ENCODE peak calls at places on chromosomes 13 and 19, in four cellular contexts. One of them, this sample, is unnamed.

GRCh38 chr13:59318320-59318930 is 845.3 kb downstream of the DIAPH3 start:
- DNase-seq in heart left ventricle: peak
- DNase-seq in uterus: no peak
- DNase-seq in adrenal gland: peak
- DNase-seq in this sample: no peak

GRCh38 chr19:58166708-58167280 is 16.1 kb upstream of the ZNF274 start:
- DNase-seq in uterus: no peak
- DNase-seq in adrenal gland: no peak
- DNase-seq in heart left ventricle: no peak
- DNase-seq in this sample: no peak

GRCh38 chr13:48896312-48896711 is 79.4 kb upstream of the FNDC3A start:
- DNase-seq in adrenal gland: no peak
- DNase-seq in uterus: no peak
- DNase-seq in heart left ventricle: no peak
- DNase-seq in this sample: no peak

GRCh38 chr19:39284032-39284431 is 12.2 kb upstream of the IFNL1 start:
- DNase-seq in adrenal gland: no peak
- DNase-seq in heart left ventricle: no peak
- DNase-seq in uterus: no peak
- DNase-seq in this sample: no peak

GRCh38 chr13:112059457-112060317 is 7.3 kb upstream of the SOX1 start:
- DNase-seq in uterus: no peak
- DNase-seq in adrenal gland: no peak
- DNase-seq in heart left ventricle: no peak
- DNase-seq in this sample: no peak

GRCh38 chr13:71290963-71291937 is 575.8 kb downstream of the DACH1 start:
- DNase-seq in uterus: peak
- DNase-seq in adrenal gland: peak
- DNase-seq in heart left ventricle: no peak
- DNase-seq in this sample: no peak

GRCh38 chr13:89267734-89268133 is 1596.6 kb downstream of the SLITRK5 start:
- DNase-seq in adrenal gland: no peak
- DNase-seq in heart left ventricle: no peak
- DNase-seq in uterus: no peak
- DNase-seq in this sample: no peak

GRCh38 chr13:76380436-76381065 is 505.7 kb downstream of the KCTD12 start:
- DNase-seq in uterus: no peak
- DNase-seq in adrenal gland: no peak
- DNase-seq in heart left ventricle: no peak
- DNase-seq in this sample: no peak

GRCh38 chr13:30898070-30898469 is 8.0 kb upstream of the MEDAG start:
- DNase-seq in heart left ventricle: no peak
- DNase-seq in uterus: no peak
- DNase-seq in adrenal gland: no peak
- DNase-seq in this sample: no peak

GRCh38 chr13:84192125-84192524 is 309.9 kb upstream of the SLITRK1 start:
- DNase-seq in uterus: no peak
- DNase-seq in adrenal gland: no peak
- DNase-seq in heart left ventricle: no peak
- DNase-seq in this sample: no peak

DNA sequence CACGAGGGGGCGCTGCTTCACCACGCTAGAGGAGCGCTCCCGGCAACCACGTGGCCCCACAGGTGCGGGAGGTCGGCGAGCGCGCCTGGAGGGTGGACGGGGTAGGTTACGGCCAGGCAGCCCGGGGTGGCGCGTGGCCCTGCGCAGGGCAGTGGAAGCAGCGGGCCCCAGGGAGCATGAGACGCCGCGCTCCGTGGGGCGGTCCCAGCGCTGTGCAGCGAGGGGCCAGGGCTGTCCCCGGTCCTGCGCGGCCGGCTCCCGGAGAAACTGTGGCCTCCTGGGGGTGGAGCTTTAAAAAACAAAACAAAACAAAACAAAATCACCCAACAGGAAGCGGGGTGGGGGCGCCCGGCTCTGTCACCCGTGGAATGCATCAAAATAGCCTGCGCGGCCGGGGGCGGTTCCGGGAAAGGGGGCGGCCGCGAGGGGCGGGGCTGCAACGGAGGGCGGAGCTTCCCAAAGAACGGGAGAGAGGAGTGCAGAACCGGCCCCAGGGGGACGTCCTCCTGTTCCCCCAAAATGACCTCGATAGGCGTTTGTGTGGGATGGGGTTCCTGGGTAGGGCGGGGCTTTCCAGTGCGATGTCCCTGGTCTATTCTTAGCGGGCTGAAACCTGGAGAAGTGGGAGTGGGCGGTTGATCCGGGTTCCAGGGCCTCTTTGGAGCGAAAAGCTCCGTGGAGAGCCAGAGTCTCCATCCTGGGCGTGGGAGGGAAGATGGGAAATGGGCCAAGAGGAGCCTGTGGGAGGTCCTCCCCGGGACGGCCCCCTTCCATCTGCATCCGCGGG is 27.3 kb downstream of the NUMBL start:
- DNase-seq in adrenal gland: peak
- DNase-seq in uterus: peak
- DNase-seq in heart left ventricle: peak
- DNase-seq in this sample: peak
- TF ChIP-seq POLR2A in adrenal gland: no peak
- TF ChIP-seq POLR2A in uterus: peak
- TF ChIP-seq POLR2A in heart left ventricle: no peak
- TF ChIP-seq POLR2A in this sample: peak

GRCh38 chr13:21061077-21061945 is at the start of gene LATS2:
- DNase-seq in heart left ventricle: peak
- DNase-seq in uterus: peak
- DNase-seq in adrenal gland: peak
- DNase-seq in this sample: peak
- TF ChIP-seq POLR2A in heart left ventricle: peak
- TF ChIP-seq POLR2A in uterus: peak
- TF ChIP-seq POLR2A in adrenal gland: peak
- TF ChIP-seq POLR2A in this sample: peak

DNA sequence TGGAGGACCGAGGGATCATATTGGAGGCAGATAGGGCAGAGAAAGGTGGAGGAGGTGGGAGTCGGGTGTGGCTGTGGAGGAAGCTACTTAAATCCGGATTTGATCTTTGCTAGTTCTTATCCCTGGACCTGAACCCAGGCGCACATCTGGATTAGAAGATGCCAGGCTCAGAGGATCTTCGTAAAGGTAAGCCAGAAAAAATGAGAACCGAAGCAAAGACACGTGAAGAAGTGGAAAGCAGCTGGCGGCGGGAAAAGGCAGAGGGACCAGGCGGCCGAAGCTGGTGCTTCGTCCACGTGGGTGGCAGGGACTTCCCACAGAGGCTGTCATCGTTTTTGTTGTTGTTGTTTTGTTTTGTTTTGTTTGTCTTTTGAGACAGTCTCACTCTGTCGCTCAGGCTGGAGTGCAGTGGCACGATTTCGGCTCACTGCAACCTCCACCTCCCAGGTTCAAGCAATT is at the start of gene DPRX:
- DNase-seq in uterus: no peak
- DNase-seq in heart left ventricle: peak
- DNase-seq in adrenal gland: no peak
- DNase-seq in this sample: no peak
- TF ChIP-seq POLR2A in uterus: no peak
- TF ChIP-seq POLR2A in heart left ventricle: no peak
- TF ChIP-seq POLR2A in adrenal gland: no peak
- TF ChIP-seq POLR2A in this sample: no peak

GRCh38 chr19:12720296-12720695 is 3.4 kb downstream of the TNPO2 start:
- DNase-seq in uterus: no peak
- DNase-seq in heart left ventricle: no peak
- DNase-seq in adrenal gland: no peak
- DNase-seq in this sample: no peak

GRCh38 chr19:12722566-12723382 is 958 bp downstream of the TNPO2 start:
- DNase-seq in uterus: peak
- DNase-seq in heart left ventricle: peak
- DNase-seq in adrenal gland: peak
- DNase-seq in this sample: peak

GRCh38 chr19:12721656-12722565 is 1.8 kb downstream of the TNPO2 start:
- DNase-seq in adrenal gland: peak
- DNase-seq in uterus: peak
- DNase-seq in heart left ventricle: peak
- DNase-seq in this sample: peak

GRCh38 chr19:12723383-12723642 is 419 bp downstream of the TNPO2 start:
- DNase-seq in uterus: no peak
- DNase-seq in adrenal gland: no peak
- DNase-seq in heart left ventricle: no peak
- DNase-seq in this sample: no peak

GRCh38 chr19:12720851-12721655 is 2.7 kb downstream of the TNPO2 start:
- DNase-seq in adrenal gland: peak
- DNase-seq in heart left ventricle: peak
- DNase-seq in uterus: peak
- DNase-seq in this sample: no peak
- TF ChIP-seq POLR2A in adrenal gland: no peak
- TF ChIP-seq POLR2A in heart left ventricle: no peak
- TF ChIP-seq POLR2A in uterus: no peak
- TF ChIP-seq POLR2A in this sample: no peak

GRCh38 chr19:43668406-43669158 is 1.4 kb downstream of the PLAUR start:
- DNase-seq in uterus: peak
- DNase-seq in adrenal gland: peak
- DNase-seq in heart left ventricle: peak
- DNase-seq in this sample: peak
- TF ChIP-seq POLR2A in uterus: peak
- TF ChIP-seq POLR2A in adrenal gland: peak
- TF ChIP-seq POLR2A in heart left ventricle: no peak
- TF ChIP-seq POLR2A in this sample: peak

GRCh38 chr13:99671746-99672145 is 170.5 kb downstream of the TM9SF2 start:
- DNase-seq in adrenal gland: no peak
- DNase-seq in heart left ventricle: no peak
- DNase-seq in uterus: no peak
- DNase-seq in this sample: no peak
- TF ChIP-seq POLR2A in adrenal gland: no peak
- TF ChIP-seq POLR2A in heart left ventricle: no peak
- TF ChIP-seq POLR2A in uterus: no peak
- TF ChIP-seq POLR2A in this sample: no peak

GRCh38 chr19:11552666-11553372 is 6.2 kb downstream of the ELOF1 start:
- DNase-seq in heart left ventricle: no peak
- DNase-seq in adrenal gland: no peak
- DNase-seq in uterus: no peak
- DNase-seq in this sample: no peak
- TF ChIP-seq POLR2A in heart left ventricle: no peak
- TF ChIP-seq POLR2A in adrenal gland: no peak
- TF ChIP-seq POLR2A in uterus: no peak
- TF ChIP-seq POLR2A in this sample: no peak

GRCh38 chr19:1086618-1087017 is 8.6 kb downstream of the POLR2E start:
- DNase-seq in adrenal gland: no peak
- DNase-seq in heart left ventricle: no peak
- DNase-seq in uterus: no peak
- DNase-seq in this sample: no peak
- TF ChIP-seq POLR2A in adrenal gland: no peak
- TF ChIP-seq POLR2A in heart left ventricle: no peak
- TF ChIP-seq POLR2A in uterus: no peak
- TF ChIP-seq POLR2A in this sample: no peak

DNA sequence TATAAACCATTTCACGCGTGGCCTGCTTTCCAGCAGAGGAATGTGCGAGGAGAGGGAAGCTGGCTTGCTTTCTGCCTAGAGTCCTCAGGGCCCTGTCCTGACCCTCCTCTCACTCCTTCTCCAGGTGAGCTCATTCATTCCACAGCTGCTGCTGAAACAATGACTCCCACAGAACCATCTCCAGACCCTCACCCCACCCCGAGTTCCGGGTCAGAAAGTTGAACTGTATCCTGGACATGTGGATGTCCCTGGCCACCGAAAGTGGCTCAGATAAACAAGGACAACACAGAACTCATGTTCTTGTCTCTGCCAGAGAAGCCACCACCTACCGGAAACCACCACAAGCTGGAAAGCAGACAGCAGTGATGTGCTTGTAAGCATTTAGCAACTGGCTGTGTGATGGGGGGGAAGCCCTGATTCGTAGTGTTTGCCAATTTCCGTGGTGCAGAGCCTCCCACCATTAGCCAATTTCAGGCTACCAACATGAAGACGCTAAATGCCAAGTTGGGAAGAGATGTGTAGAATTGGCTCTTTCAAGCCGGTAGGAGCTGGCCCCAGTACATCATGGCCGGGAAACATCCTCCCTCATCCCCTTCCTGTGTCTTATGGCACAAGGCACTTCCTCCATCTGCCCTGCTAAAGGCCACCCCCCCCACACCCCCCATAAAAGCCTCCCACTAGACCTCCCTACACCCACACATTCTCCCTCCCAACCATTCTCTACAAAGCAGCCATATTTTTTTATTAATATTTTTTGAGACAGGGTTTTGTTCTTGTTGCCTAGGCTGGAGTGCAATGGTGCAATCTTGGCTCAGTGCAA is 5.0 kb downstream of the SYCE2 start:
- DNase-seq in uterus: no peak
- DNase-seq in adrenal gland: peak
- DNase-seq in heart left ventricle: no peak
- DNase-seq in this sample: no peak
- TF ChIP-seq POLR2A in uterus: no peak
- TF ChIP-seq POLR2A in adrenal gland: no peak
- TF ChIP-seq POLR2A in heart left ventricle: no peak
- TF ChIP-seq POLR2A in this sample: no peak

This sample was measured in suprapubic skin.